ENCODE peak calls at places on chromosomes 2 and 18, in four cellular contexts. One of them, this sample, is unnamed. For H3K27me3, the result is how much of the 10 kb centered on the place peaks cover.

GRCh38 chr2:9108210-9108967 is 98.2 kb upstream of the ASAP2 start:
- DNase-seq in heart right ventricle: no peak
- DNase-seq in cardiac muscle cell: no peak
- DNase-seq in fibroblast of lung: peak
- DNase-seq in this sample: no peak

GRCh38 chr18:28204154-28204553 is 27.2 kb upstream of the CDH2 start:
- DNase-seq in heart right ventricle: no peak
- DNase-seq in cardiac muscle cell: peak
- DNase-seq in fibroblast of lung: peak
- DNase-seq in this sample: peak

GRCh38 chr2:10410716-10411437 is 37.2 kb downstream of the ODC1 start:
- DNase-seq in heart right ventricle: no peak
- DNase-seq in cardiac muscle cell: peak
- DNase-seq in fibroblast of lung: no peak
- DNase-seq in this sample: peak

GRCh38 chr18:29157905-29158304 is 981.0 kb upstream of the CDH2 start:
- DNase-seq in heart right ventricle: no peak
- DNase-seq in cardiac muscle cell: no peak
- DNase-seq in fibroblast of lung: no peak
- DNase-seq in this sample: no peak

GRCh38 chr2:42922790-42923631 is 130.6 kb upstream of the HAAO start:
- DNase-seq in heart right ventricle: no peak
- DNase-seq in cardiac muscle cell: peak
- DNase-seq in fibroblast of lung: peak
- DNase-seq in this sample: no peak

GRCh38 chr18:2547477-2548087 is 23.7 kb downstream of the METTL4 start:
- DNase-seq in heart right ventricle: no peak
- DNase-seq in cardiac muscle cell: peak
- DNase-seq in fibroblast of lung: peak
- DNase-seq in this sample: peak

GRCh38 chr2:178770518-178770917 is 36.7 kb downstream of the TTN start:
- DNase-seq in heart right ventricle: no peak
- DNase-seq in cardiac muscle cell: no peak
- DNase-seq in fibroblast of lung: no peak
- DNase-seq in this sample: no peak

GRCh38 chr2:164992818-164993217 is 37.5 kb upstream of the SLC38A11 start:
- DNase-seq in heart right ventricle: no peak
- DNase-seq in cardiac muscle cell: peak
- DNase-seq in fibroblast of lung: peak
- DNase-seq in this sample: peak

GRCh38 chr2:50347355-50348044 is 684.4 kb downstream of the NRXN1 start:
- DNase-seq in heart right ventricle: no peak
- DNase-seq in cardiac muscle cell: peak
- DNase-seq in fibroblast of lung: no peak
- DNase-seq in this sample: peak

GRCh38 chr2:164146478-164146877 is 410.7 kb upstream of the FIGN start:
- DNase-seq in heart right ventricle: no peak
- DNase-seq in cardiac muscle cell: no peak
- DNase-seq in fibroblast of lung: no peak
- DNase-seq in this sample: no peak

GRCh38 chr2:241843321-241844065 is 15.2 kb downstream of the PDCD1 start:
- DNase-seq in heart right ventricle: peak
- DNase-seq in cardiac muscle cell: no peak
- DNase-seq in fibroblast of lung: no peak
- DNase-seq in this sample: no peak

GRCh38 chr2:74947703-74948102 is 10.7 kb upstream of the POLE4 start:
- DNase-seq in heart right ventricle: no peak
- DNase-seq in cardiac muscle cell: no peak
- DNase-seq in fibroblast of lung: no peak
- DNase-seq in this sample: peak

GRCh38 chr2:156907806-156908205 is 349.7 kb upstream of the GALNT5 start:
- DNase-seq in heart right ventricle: no peak
- DNase-seq in cardiac muscle cell: no peak
- DNase-seq in fibroblast of lung: peak
- DNase-seq in this sample: no peak

GRCh38 chr2:129673881-129674513 is 305.5 kb upstream of the RAB6C start:
- DNase-seq in heart right ventricle: no peak
- DNase-seq in cardiac muscle cell: no peak
- DNase-seq in fibroblast of lung: no peak
- DNase-seq in this sample: no peak

GRCh38 chr2:41764919-41765318 is 282.9 kb upstream of the PKDCC start:
- DNase-seq in heart right ventricle: no peak
- DNase-seq in cardiac muscle cell: no peak
- DNase-seq in fibroblast of lung: no peak
- DNase-seq in this sample: no peak

GRCh38 chr2:20429528-20429927 is 17.3 kb upstream of the RHOB start:
- DNase-seq in heart right ventricle: no peak
- DNase-seq in cardiac muscle cell: no peak
- DNase-seq in fibroblast of lung: peak
- DNase-seq in this sample: no peak

GRCh38 chr2:221822416-221822815 is 250.3 kb upstream of the EPHA4 start:
- DNase-seq in heart right ventricle: no peak
- DNase-seq in cardiac muscle cell: no peak
- DNase-seq in fibroblast of lung: no peak
- DNase-seq in this sample: no peak

GRCh38 chr18:49725809-49726514 is 87.4 kb downstream of the ACAA2 start:
- DNase-seq in heart right ventricle: peak
- DNase-seq in cardiac muscle cell: peak
- DNase-seq in fibroblast of lung: peak
- DNase-seq in this sample: peak

GRCh38 chr2:172849519-172850217 is 114.0 kb downstream of the RAPGEF4 start:
- DNase-seq in heart right ventricle: no peak
- DNase-seq in cardiac muscle cell: no peak
- DNase-seq in fibroblast of lung: no peak
- DNase-seq in this sample: no peak

GRCh38 chr2:132991464-132992045 is 321.6 kb upstream of the LYPD1 start:
- DNase-seq in heart right ventricle: no peak
- DNase-seq in cardiac muscle cell: no peak
- DNase-seq in fibroblast of lung: no peak
- DNase-seq in this sample: no peak

GRCh38 chr2:42928161-42928691 is 135.8 kb upstream of the HAAO start:
- DNase-seq in heart right ventricle: no peak
- DNase-seq in cardiac muscle cell: no peak
- DNase-seq in fibroblast of lung: no peak
- DNase-seq in this sample: no peak

GRCh38 chr2:20506281-20506685 is 59.4 kb downstream of the RHOB start:
- DNase-seq in heart right ventricle: no peak
- DNase-seq in cardiac muscle cell: peak
- DNase-seq in fibroblast of lung: peak
- DNase-seq in this sample: no peak

GRCh38 chr2:31088516-31089195 is 49.6 kb downstream of the GALNT14 start:
- DNase-seq in heart right ventricle: no peak
- DNase-seq in cardiac muscle cell: no peak
- DNase-seq in fibroblast of lung: no peak
- DNase-seq in this sample: no peak

GRCh38 chr18:3037423-3037915 is 24.5 kb upstream of the LPIN2 start:
- DNase-seq in heart right ventricle: no peak
- DNase-seq in cardiac muscle cell: peak
- DNase-seq in fibroblast of lung: peak
- DNase-seq in this sample: no peak

GRCh38 chr18:41266616-41267015 is 688.4 kb upstream of the PIK3C3 start:
- DNase-seq in heart right ventricle: no peak
- DNase-seq in cardiac muscle cell: peak
- DNase-seq in fibroblast of lung: peak
- DNase-seq in this sample: no peak

GRCh38 chr2:48070415-48070814 is 164.1 kb upstream of the FBXO11 start:
- DNase-seq in heart right ventricle: no peak
- DNase-seq in cardiac muscle cell: peak
- DNase-seq in fibroblast of lung: no peak
- DNase-seq in this sample: no peak

GRCh38 chr18:80167947-80168745 is 59.1 kb downstream of the ADNP2 start:
- DNase-seq in heart right ventricle: no peak
- DNase-seq in cardiac muscle cell: no peak
- DNase-seq in fibroblast of lung: no peak
- DNase-seq in this sample: no peak

GRCh38 chr2:222732774-222733173 is 61.3 kb downstream of the MOGAT1 start:
- DNase-seq in heart right ventricle: no peak
- DNase-seq in cardiac muscle cell: no peak
- DNase-seq in fibroblast of lung: no peak
- DNase-seq in this sample: no peak

GRCh38 chr2:208698114-208698513 is 291.5 kb downstream of the PTH2R start:
- DNase-seq in heart right ventricle: no peak
- DNase-seq in cardiac muscle cell: no peak
- DNase-seq in fibroblast of lung: no peak
- DNase-seq in this sample: no peak

GRCh38 chr2:222399038-222399783 is 25.1 kb upstream of the SGPP2 start:
- DNase-seq in heart right ventricle: no peak
- DNase-seq in cardiac muscle cell: no peak
- DNase-seq in fibroblast of lung: no peak
- DNase-seq in this sample: no peak

GRCh38 chr2:6866239-6866745 is 585 bp upstream of the CMPK2 start:
- DNase-seq in heart right ventricle: no peak
- DNase-seq in cardiac muscle cell: peak
- DNase-seq in fibroblast of lung: peak
- DNase-seq in this sample: peak

GRCh38 chr2:25639131-25639530 is 34.2 kb downstream of the DTNB start:
- DNase-seq in heart right ventricle: no peak
- DNase-seq in cardiac muscle cell: no peak
- DNase-seq in fibroblast of lung: no peak
- DNase-seq in this sample: no peak

GRCh38 chr2:200590090-200590489 is 4.3 kb downstream of the AOX1 start:
- DNase-seq in heart right ventricle: no peak
- DNase-seq in cardiac muscle cell: peak
- DNase-seq in fibroblast of lung: peak
- DNase-seq in this sample: no peak

GRCh38 chr2:30679416-30680088 is 127.7 kb downstream of the CAPN13 start:
- DNase-seq in heart right ventricle: no peak
- DNase-seq in cardiac muscle cell: peak
- DNase-seq in fibroblast of lung: peak
- DNase-seq in this sample: peak

GRCh38 chr18:2515908-2516625 is 55.2 kb downstream of the METTL4 start:
- DNase-seq in heart right ventricle: no peak
- DNase-seq in cardiac muscle cell: peak
- DNase-seq in fibroblast of lung: peak
- DNase-seq in this sample: peak

GRCh38 chr18:76518543-76519155 is 23.6 kb upstream of the ZNF516 start:
- DNase-seq in heart right ventricle: peak
- DNase-seq in cardiac muscle cell: peak
- DNase-seq in fibroblast of lung: peak
- DNase-seq in this sample: no peak

DNA sequence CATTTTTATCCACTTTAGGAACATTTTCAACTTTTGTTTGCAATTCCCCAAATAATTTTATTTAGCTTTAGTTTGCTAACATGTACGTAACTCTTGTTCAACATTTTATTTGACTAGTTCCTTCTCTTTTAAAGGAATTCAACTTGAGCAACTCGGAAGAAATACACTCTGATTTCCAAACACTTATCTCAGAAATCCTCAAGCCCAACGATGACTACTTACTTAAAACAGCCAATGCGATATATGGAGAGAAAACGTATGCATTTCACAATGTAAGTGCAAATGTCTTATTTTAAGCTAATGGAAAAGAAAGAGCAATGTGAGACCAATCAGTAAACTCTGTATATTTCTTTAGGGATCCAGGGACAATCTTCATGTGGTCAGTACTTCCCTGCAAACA is 10.1 kb downstream of the SERPINB10 start:
- DNase-seq in heart right ventricle: no peak
- DNase-seq in cardiac muscle cell: peak
- DNase-seq in fibroblast of lung: no peak
- DNase-seq in this sample: no peak
- H3K27ac ChIP-seq in heart right ventricle: no peak
- H3K27ac ChIP-seq in cardiac muscle cell: no peak
- H3K27ac ChIP-seq in fibroblast of lung: no peak
- H3K27ac ChIP-seq in this sample: no peak

GRCh38 chr2:108943067-108943350 is 46.0 kb downstream of the EDAR start:
- DNase-seq in heart right ventricle: no peak
- DNase-seq in cardiac muscle cell: no peak
- DNase-seq in fibroblast of lung: no peak
- DNase-seq in this sample: no peak

GRCh38 chr2:108941767-108942166 is 47.3 kb downstream of the EDAR start:
- DNase-seq in heart right ventricle: no peak
- DNase-seq in cardiac muscle cell: no peak
- DNase-seq in fibroblast of lung: no peak
- DNase-seq in this sample: no peak

GRCh38 chr2:108944601-108945241 is 44.3 kb downstream of the EDAR start:
- DNase-seq in heart right ventricle: no peak
- DNase-seq in cardiac muscle cell: no peak
- DNase-seq in fibroblast of lung: no peak
- DNase-seq in this sample: no peak

GRCh38 chr2:108941161-108941665 is 47.8 kb downstream of the EDAR start:
- DNase-seq in heart right ventricle: no peak
- DNase-seq in cardiac muscle cell: no peak
- DNase-seq in fibroblast of lung: no peak
- DNase-seq in this sample: no peak

GRCh38 chr2:108942231-108943066 is 46.6 kb downstream of the EDAR start:
- DNase-seq in heart right ventricle: no peak
- DNase-seq in cardiac muscle cell: no peak
- DNase-seq in fibroblast of lung: no peak
- DNase-seq in this sample: no peak
- H3K27me3 ChIP-seq in heart right ventricle: under half
- H3K27me3 ChIP-seq in cardiac muscle cell: under half
- H3K27me3 ChIP-seq in fibroblast of lung: under half
- H3K27me3 ChIP-seq in this sample: under half

GRCh38 chr2:109125595-109126500 is 3.2 kb upstream of the SH3RF3 start:
- DNase-seq in heart right ventricle: no peak
- DNase-seq in cardiac muscle cell: peak
- DNase-seq in fibroblast of lung: peak
- DNase-seq in this sample: no peak
- H3K27ac ChIP-seq in heart right ventricle: no peak
- H3K27ac ChIP-seq in cardiac muscle cell: no peak
- H3K27ac ChIP-seq in fibroblast of lung: peak
- H3K27ac ChIP-seq in this sample: no peak

DNA sequence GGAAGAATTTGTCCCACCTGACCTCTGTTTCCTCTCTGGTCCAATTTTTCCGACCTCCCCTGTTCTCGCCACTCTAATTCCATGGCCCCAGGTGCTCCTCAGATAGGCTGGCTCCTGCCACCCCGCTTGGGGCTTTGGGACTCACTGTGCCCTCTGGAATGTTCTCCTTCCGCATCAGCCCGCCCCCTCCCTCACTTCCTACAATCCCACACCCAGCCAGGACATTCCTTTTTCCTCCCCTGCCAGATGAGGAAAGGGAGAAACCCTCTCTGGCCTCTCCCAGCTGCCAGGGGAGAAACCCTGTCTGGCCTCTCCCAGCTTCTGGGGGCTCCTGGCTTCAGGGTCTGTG is 3.1 kb upstream of the OR6B2 start:
- DNase-seq in heart right ventricle: no peak
- DNase-seq in cardiac muscle cell: no peak
- DNase-seq in fibroblast of lung: no peak
- DNase-seq in this sample: no peak
- H3K27me3 ChIP-seq in heart right ventricle: under half
- H3K27me3 ChIP-seq in cardiac muscle cell: under half
- H3K27me3 ChIP-seq in fibroblast of lung: under half
- H3K27me3 ChIP-seq in this sample: half or more

GRCh38 chr2:12451726-12452125 is 265.0 kb upstream of the TRIB2 start:
- DNase-seq in heart right ventricle: no peak
- DNase-seq in cardiac muscle cell: peak
- DNase-seq in fibroblast of lung: no peak
- DNase-seq in this sample: no peak
- H3K27ac ChIP-seq in heart right ventricle: peak
- H3K27ac ChIP-seq in cardiac muscle cell: peak
- H3K27ac ChIP-seq in fibroblast of lung: peak
- H3K27ac ChIP-seq in this sample: no peak

GRCh38 chr2:19362094-19362649 is 3.7 kb upstream of the OSR1 start:
- DNase-seq in heart right ventricle: no peak
- DNase-seq in cardiac muscle cell: no peak
- DNase-seq in fibroblast of lung: peak
- DNase-seq in this sample: no peak
- H3K27me3 ChIP-seq in heart right ventricle: under half
- H3K27me3 ChIP-seq in cardiac muscle cell: half or more
- H3K27me3 ChIP-seq in fibroblast of lung: under half
- H3K27me3 ChIP-seq in this sample: half or more

This sample was measured in A673.